ENCODE peak calls at places on chromosome 2, in four cellular contexts. X is WERI-Rb-1; W is GM13976; D is activated CD4-positive, alpha-beta T cell treated with anti-CD3 and anti-CD28 coated beads, Interleukin-2, amount 10 ng/mL, durations not matched to agents 7 days and 5 days. E is an unnamed sample.

GRCh38 chr2:144519934-144520717 is at the start of gene ZEB2:
- DNase-seq in D (peak; percentile 29), W (peak; percentile 60), X (peak; percentile 68), E (peak; percentile 91)

GRCh38 chr2:86622409-86622877 is 1.2 kb downstream of the RNF103 start:
- DNase-seq in W (no peak), D (peak; percentile 35), X (no peak), E (peak; percentile 36)

GRCh38 chr2:39156107-39156506 is 35.3 kb upstream of the SOS1 start:
- DNase-seq in X (no peak), W (no peak), D (no peak), E (no peak)

GRCh38 chr2:45860136-45861106 is 208.9 kb downstream of the PRKCE start:
- DNase-seq in W (no peak), D (peak; percentile 55), X (no peak), E (peak; percentile 41)

GRCh38 chr2:215003001-215003400 is 135.4 kb downstream of the ABCA12 start:
- DNase-seq in X (no peak), D (no peak), W (no peak), E (peak; percentile 14)

GRCh38 chr2:69242651-69243051 is 144.4 kb downstream of the GFPT1 start:
- DNase-seq in X (peak; percentile 47), W (no peak), D (no peak), E (peak; percentile 96)

GRCh38 chr2:2159336-2159735 is 171.7 kb downstream of the MYT1L start:
- DNase-seq in D (no peak), X (no peak), W (no peak), E (no peak)

GRCh38 chr2:166106431-166107015 is 21.3 kb downstream of the SCN1A start:
- DNase-seq in W (no peak), D (no peak), X (peak; percentile 25), E (peak; percentile 6)

GRCh38 chr2:227325824-227326195 is 759 bp downstream of the MFF start:
- DNase-seq in W (peak; percentile 25), D (no peak), X (peak; percentile 29), E (peak; percentile 68)

GRCh38 chr2:121489944-121490585 is 40.6 kb upstream of the RNU4ATAC start:
- DNase-seq in X (no peak), W (no peak), D (no peak), E (peak; percentile 59)

GRCh38 chr2:224025874-224026273 is 13.2 kb downstream of the SERPINE2 start:
- DNase-seq in X (no peak), W (no peak), D (peak; percentile 74), E (no peak)

GRCh38 chr2:153163055-153163454 is 315.5 kb downstream of the RPRM start:
- DNase-seq in W (peak; percentile 28), X (peak; percentile 38), D (no peak), E (no peak)

GRCh38 chr2:96832751-96833507 is 10.9 kb downstream of the ANKRD23 start:
- DNase-seq in X (no peak), W (no peak), D (no peak), E (peak; percentile 86)

GRCh38 chr2:211114826-211115450 is 558.5 kb downstream of the CPS1 start:
- DNase-seq in D (no peak), X (no peak), W (no peak), E (no peak)

GRCh38 chr2:11459816-11460215 is 6.1 kb downstream of the E2F6 start:
- DNase-seq in W (no peak), D (no peak), X (no peak), E (no peak)

GRCh38 chr2:5691659-5692529 is at the start of gene SOX11:
- DNase-seq in X (peak; percentile 99), D (no peak), W (no peak), E (peak; percentile 95)

GRCh38 chr2:181656450-181657261 is at the start of gene CERKL:
- DNase-seq in X (peak; percentile 98), D (peak; percentile 12), W (peak; percentile 77), E (peak; percentile 43)

GRCh38 chr2:2328847-2329246 is 2.2 kb downstream of the MYT1L start:
- DNase-seq in D (no peak), X (no peak), W (no peak), E (peak; percentile 5)

GRCh38 chr2:28720345-28720744 is 31.3 kb upstream of the PPP1CB start:
- DNase-seq in D (no peak), X (no peak), W (no peak), E (no peak)

GRCh38 chr2:60882971-60883753 is 1.8 kb downstream of the REL start:
- DNase-seq in X (no peak), W (peak; percentile 23), D (peak; percentile 22), E (peak; percentile 7)

GRCh38 chr2:217801115-217801531 is 201.7 kb downstream of the TNS1 start:
- DNase-seq in D (no peak), W (no peak), X (peak; percentile 71), E (no peak)

E was measured in EH.